ENCODE peak calls at places on chromosome 18, in seven cellular contexts. V is upper lobe of left lung; O is stimulated activated CD4-positive, alpha-beta T cell treated with anti-CD3 and anti-CD28 coated beads, Interleukin-2, amount 100 ng/mL, for 48 hours; T is NCI-H510A; X is Right ventricle myocardium inferior; S is left lung; Y is Peyer's patch. G is an unnamed sample.

GRCh38 chr18:13913205-13913604 is 2.1 kb downstream of the MC2R start:
- DNase-seq in V (no peak), O (no peak), T (no peak), X (no peak), S (no peak), Y (no peak), G (no peak)

GRCh38 chr18:14974576-14974975 is 226.6 kb downstream of the ANKRD30B start:
- DNase-seq in V (no peak), O (no peak), T (no peak), X (no peak), S (no peak), Y (no peak), G (no peak)

GRCh38 chr18:37435996-37436395 is 129.6 kb downstream of the CELF4 start:
- DNase-seq in V (no peak), O (no peak), T (no peak), X (no peak), S (no peak), Y (no peak), G (no peak)

GRCh38 chr18:50457639-50458038 is 82.8 kb downstream of the SKA1 start:
- DNase-seq in V (no peak), O (no peak), T (no peak), X (no peak), S (no peak), Y (no peak), G (no peak)

GRCh38 chr18:10771053-10771709 is 245.4 kb downstream of the NAPG start:
- DNase-seq in V (no peak), O (no peak), T (no peak), X (no peak), S (no peak), Y (no peak), G (no peak)

GRCh38 chr18:9536354-9537152 is 61.2 kb downstream of the RALBP1 start:
- DNase-seq in V (no peak), O (no peak), T (no peak), X (no peak), S (no peak), Y (no peak), G (peak)

GRCh38 chr18:48028716-48029115 is 98.3 kb upstream of the SMAD2 start:
- DNase-seq in V (no peak), O (no peak), T (no peak), X (peak), S (peak), Y (no peak), G (no peak)

GRCh38 chr18:47077111-47077510 is 41.7 kb upstream of the ELOA2 start:
- DNase-seq in V (no peak), O (no peak), T (no peak), X (no peak), S (no peak), Y (no peak), G (no peak)

GRCh38 chr18:10453261-10453884 is 1.1 kb upstream of the APCDD1 start:
- DNase-seq in V (no peak), O (no peak), T (no peak), X (no peak), S (no peak), Y (no peak), G (no peak)

GRCh38 chr18:76430636-76431035 is 64.4 kb downstream of the ZNF516 start:
- DNase-seq in V (no peak), O (no peak), T (no peak), X (no peak), S (no peak), Y (no peak), G (no peak)

GRCh38 chr18:79191418-79191817 is 122.2 kb downstream of the ATP9B start:
- DNase-seq in V (no peak), O (no peak), T (no peak), X (no peak), S (no peak), Y (no peak), G (no peak)

GRCh38 chr18:67456691-67457090 is 59.8 kb downstream of the DSEL start:
- DNase-seq in V (no peak), O (no peak), T (no peak), X (no peak), S (no peak), Y (no peak), G (no peak)

GRCh38 chr18:59049726-59050660 is 89.7 kb upstream of the SEC11C start:
- DNase-seq in V (no peak), O (no peak), T (no peak), X (no peak), S (no peak), Y (no peak), G (no peak)

GRCh38 chr18:25044694-25045093 is 307.3 kb downstream of the ZNF521 start:
- DNase-seq in V (no peak), O (no peak), T (no peak), X (no peak), S (no peak), Y (no peak), G (no peak)

GRCh38 chr18:74596959-74597661 is 560 bp upstream of the ZNF407 start:
- DNase-seq in V (peak), O (peak), T (peak), X (peak), S (peak), Y (peak), G (no peak)

GRCh38 chr18:48613589-48613988 is 74.8 kb downstream of the CTIF start:
- DNase-seq in V (no peak), O (no peak), T (peak), X (no peak), S (no peak), Y (no peak), G (no peak)

GRCh38 chr18:11955299-11956029 is 25.8 kb upstream of the IMPA2 start:
- DNase-seq in V (peak), O (no peak), T (no peak), X (peak), S (peak), Y (no peak), G (peak)

GRCh38 chr18:62060820-62061219 is 126.0 kb downstream of the PIGN start:
- DNase-seq in V (no peak), O (no peak), T (no peak), X (no peak), S (no peak), Y (no peak), G (no peak)

GRCh38 chr18:59395226-59396175 is 36.4 kb upstream of the LMAN1 start:
- DNase-seq in V (no peak), O (no peak), T (no peak), X (no peak), S (no peak), Y (no peak), G (no peak)

GRCh38 chr18:37564796-37565137 is 831 bp downstream of the CELF4 start:
- DNase-seq in V (peak), O (no peak), T (no peak), X (no peak), S (peak), Y (no peak), G (no peak)

GRCh38 chr18:58048243-58048642 is 4.2 kb downstream of the NEDD4L start:
- DNase-seq in V (no peak), O (no peak), T (no peak), X (no peak), S (no peak), Y (no peak), G (no peak)

GRCh38 chr18:6748241-6748640 is 18.7 kb downstream of the ARHGAP28 start:
- DNase-seq in V (no peak), O (no peak), T (no peak), X (no peak), S (no peak), Y (no peak), G (no peak)

G was measured in HFFc6.